ENCODE peak calls at places on chromosome 20, in seven cellular contexts. A, N, Z, R, D, G and F are unnamed samples. For H3K36me3, the result is how much of the 10 kb centered on the place peaks cover.

GRCh38 chr20:52240802-52241201 is 49.2 kb upstream of the ZFP64 start:
- DNase-seq in D (no peak), A (no peak), Z (no peak), N (no peak), R (no peak), G (no peak), F (no peak)

GRCh38 chr20:30815577-30816181 is 441.8 kb upstream of the DEFB115 start:
- DNase-seq in N (no peak), R (no peak), A (no peak), D (no peak), G (no peak), Z (no peak), F (no peak)

GRCh38 chr20:41483553-41483930 is 116.9 kb upstream of the EMILIN3 start:
- DNase-seq in R (no peak), Z (no peak), G (no peak), N (no peak), D (no peak), A (no peak), F (no peak)

GRCh38 chr20:26276811-26277210 is 580.2 kb upstream of the ZNF337 start:
- DNase-seq in G (no peak), N (no peak), R (no peak), Z (no peak), D (peak), A (no peak), F (no peak)

GRCh38 chr20:20956586-20956985 is 149.6 kb downstream of the LINC00237 start:
- DNase-seq in Z (no peak), D (no peak), N (no peak), A (no peak), G (no peak), R (no peak), F (no peak)

GRCh38 chr20:16518068-16518783 is 55.0 kb downstream of the KIF16B start:
- DNase-seq in N (peak), G (no peak), R (peak), Z (no peak), D (peak), A (peak), F (no peak)

GRCh38 chr20:54172532-54172855 is 1.3 kb downstream of the CYP24A1 start:
- DNase-seq in D (no peak), Z (no peak), G (no peak), A (no peak), R (no peak), N (no peak), F (no peak)

GRCh38 chr20:41005361-41005729 is 23.3 kb upstream of the TOP1 start:
- DNase-seq in Z (peak), N (peak), G (no peak), R (peak), A (no peak), D (no peak), F (no peak)

GRCh38 chr20:57501461-57502330 is 23.2 kb downstream of the CTCFL start:
- DNase-seq in R (no peak), Z (no peak), N (no peak), D (peak), G (no peak), A (no peak), F (no peak)

GRCh38 chr20:8150591-8150990 is 18.5 kb downstream of the PLCB1 start:
- DNase-seq in D (no peak), Z (no peak), A (no peak), R (no peak), G (no peak), N (no peak), F (no peak)

GRCh38 chr20:10519361-10520048 is 84.4 kb downstream of the SLX4IP start:
- DNase-seq in G (no peak), Z (no peak), A (no peak), R (no peak), D (no peak), N (no peak), F (no peak)

GRCh38 chr20:49568491-49569151 is 684 bp upstream of the PTGIS start:
- DNase-seq in G (no peak), D (peak), Z (peak), N (no peak), A (no peak), R (peak), F (no peak)

GRCh38 chr20:3927486-3928291 is 38.5 kb downstream of the PANK2 start:
- DNase-seq in A (no peak), Z (no peak), R (no peak), G (no peak), D (peak), N (no peak), F (no peak)

GRCh38 chr20:53827996-53828672 is 234.5 kb upstream of the ZNF217 start:
- DNase-seq in Z (peak), G (no peak), D (no peak), N (peak), R (no peak), A (peak), F (no peak)

GRCh38 chr20:48064929-48065328 is 279.6 kb upstream of the SULF2 start:
- DNase-seq in D (no peak), G (no peak), Z (no peak), R (no peak), N (no peak), A (no peak), F (no peak)

GRCh38 chr20:51628533-51629398 is 86.2 kb upstream of the NFATC2 start:
- DNase-seq in G (no peak), A (no peak), D (no peak), N (no peak), Z (peak), R (no peak), F (no peak)

GRCh38 chr20:17570347-17571152 is 675 bp downstream of the DSTN start:
- DNase-seq in A (no peak), R (peak), G (peak), N (peak), D (peak), Z (peak), F (no peak)

GRCh38 chr20:17916365-17916996 is 52.1 kb downstream of the SNX5 start:
- DNase-seq in R (no peak), Z (no peak), A (no peak), N (no peak), G (no peak), D (no peak), F (no peak)

GRCh38 chr20:32731882-32732266 is 11.4 kb downstream of the COMMD7 start:
- DNase-seq in G (no peak), D (no peak), R (no peak), A (no peak), Z (no peak), N (no peak), F (no peak)

GRCh38 chr20:32727663-32728062 is 15.6 kb downstream of the COMMD7 start:
- DNase-seq in D (no peak), G (no peak), A (no peak), Z (no peak), N (no peak), R (no peak), F (no peak)
- H3K4me3 ChIP-seq in D (no peak), G (no peak), A (no peak), Z (no peak), N (no peak), R (no peak), F (no peak)

GRCh38 chr20:34472246-34472925 is 43.8 kb upstream of the DYNLRB1 start:
- DNase-seq in D (no peak), R (no peak), A (no peak), G (no peak), Z (no peak), N (peak), F (no peak)

GRCh38 chr20:34479627-34480026 is 36.6 kb upstream of the DYNLRB1 start:
- DNase-seq in D (no peak), A (no peak), G (no peak), Z (no peak), R (no peak), N (no peak), F (no peak)

GRCh38 chr20:34473262-34473883 is 42.8 kb upstream of the DYNLRB1 start:
- DNase-seq in Z (peak), D (peak), N (peak), A (no peak), R (no peak), G (no peak), F (peak)

GRCh38 chr20:34475979-34476736 is 40.1 kb upstream of the DYNLRB1 start:
- DNase-seq in Z (peak), N (no peak), D (peak), G (peak), R (peak), A (no peak), F (peak)
- TF ChIP-seq CTCF in Z (peak), N (no peak), D (peak), G (peak), R (peak), A (no peak), F (peak)

DNA sequence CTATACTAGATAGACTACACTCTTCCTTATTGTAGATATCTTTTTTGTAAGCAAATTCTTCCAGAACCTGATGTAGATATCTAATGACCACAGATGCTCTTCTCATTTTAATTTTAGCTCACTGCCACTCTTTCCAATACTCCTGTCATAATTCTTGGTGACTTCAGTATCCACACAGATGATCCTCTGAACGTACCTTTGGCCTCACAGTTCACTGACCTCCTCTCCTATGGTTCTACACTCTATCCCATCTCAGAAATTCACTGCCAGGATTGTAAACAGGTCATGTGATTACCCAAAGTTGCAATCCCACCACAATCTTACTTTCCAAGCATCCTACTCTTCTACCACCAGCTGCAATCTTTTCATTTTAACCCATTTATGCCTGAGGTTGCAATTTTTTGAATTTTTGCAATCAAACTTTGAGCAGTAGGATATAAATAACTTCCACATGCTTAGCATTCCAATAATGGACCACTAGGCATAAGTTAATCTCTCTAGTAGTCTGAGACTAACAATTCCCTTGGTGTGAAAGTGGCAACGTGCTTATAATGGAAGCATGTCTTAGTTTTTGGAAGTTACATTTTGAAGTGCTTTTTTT is 31.2 kb downstream of the ESF1 start:
- DNase-seq in Z (no peak), D (no peak), G (no peak), R (no peak), N (no peak), A (no peak), F (no peak)
- H3K36me3 ChIP-seq in Z (under half), D (half or more), G (under half), R (under half), N (under half), A (under half), F (under half)

DNA sequence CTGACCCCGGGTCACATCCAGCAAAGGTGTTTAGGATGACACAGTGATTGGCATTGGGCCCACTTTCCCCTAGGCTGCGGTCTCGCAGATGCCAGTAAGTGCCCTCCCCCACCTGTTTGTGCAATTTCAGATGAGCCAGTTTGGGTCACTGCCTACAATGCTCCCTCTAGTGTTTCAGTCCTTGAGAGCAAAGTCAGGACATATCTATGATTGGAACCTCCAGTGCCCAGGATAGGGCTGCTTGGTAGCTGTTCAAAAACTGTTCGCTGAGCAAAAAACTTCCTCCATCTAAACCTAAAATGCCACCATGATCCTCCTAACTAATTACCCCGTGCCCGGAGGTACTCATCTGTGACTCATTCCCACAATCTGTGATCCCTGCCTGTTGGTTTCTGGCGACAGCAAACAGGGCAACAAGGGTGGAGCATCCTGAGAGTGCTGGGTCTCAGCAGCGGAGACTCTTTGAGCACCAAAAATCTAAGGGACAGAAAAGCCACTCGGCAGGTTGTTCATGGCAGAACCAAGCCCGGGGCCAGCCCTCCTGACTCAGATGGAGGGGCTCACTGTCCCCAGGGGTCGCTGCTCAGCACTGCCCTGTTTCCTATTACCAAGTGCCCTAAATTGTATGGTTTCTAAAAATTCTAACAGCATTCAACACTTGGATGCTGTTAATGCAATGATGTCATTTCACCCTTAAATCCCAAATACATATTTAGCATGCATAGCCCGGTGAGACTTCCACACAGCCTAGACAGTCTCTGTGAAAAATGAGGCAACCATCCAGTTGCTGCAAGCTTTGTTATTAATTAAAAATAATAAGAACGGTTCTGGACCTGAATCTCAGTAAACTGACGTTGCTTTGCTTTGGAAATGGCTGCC is 5.0 kb downstream of the VSX1 start:
- DNase-seq in N (peak), G (peak), D (peak), R (peak), Z (peak), A (peak), F (no peak)
- H3K4me3 ChIP-seq in N (no peak), G (peak), D (no peak), R (peak), Z (no peak), A (no peak), F (peak)

DNA sequence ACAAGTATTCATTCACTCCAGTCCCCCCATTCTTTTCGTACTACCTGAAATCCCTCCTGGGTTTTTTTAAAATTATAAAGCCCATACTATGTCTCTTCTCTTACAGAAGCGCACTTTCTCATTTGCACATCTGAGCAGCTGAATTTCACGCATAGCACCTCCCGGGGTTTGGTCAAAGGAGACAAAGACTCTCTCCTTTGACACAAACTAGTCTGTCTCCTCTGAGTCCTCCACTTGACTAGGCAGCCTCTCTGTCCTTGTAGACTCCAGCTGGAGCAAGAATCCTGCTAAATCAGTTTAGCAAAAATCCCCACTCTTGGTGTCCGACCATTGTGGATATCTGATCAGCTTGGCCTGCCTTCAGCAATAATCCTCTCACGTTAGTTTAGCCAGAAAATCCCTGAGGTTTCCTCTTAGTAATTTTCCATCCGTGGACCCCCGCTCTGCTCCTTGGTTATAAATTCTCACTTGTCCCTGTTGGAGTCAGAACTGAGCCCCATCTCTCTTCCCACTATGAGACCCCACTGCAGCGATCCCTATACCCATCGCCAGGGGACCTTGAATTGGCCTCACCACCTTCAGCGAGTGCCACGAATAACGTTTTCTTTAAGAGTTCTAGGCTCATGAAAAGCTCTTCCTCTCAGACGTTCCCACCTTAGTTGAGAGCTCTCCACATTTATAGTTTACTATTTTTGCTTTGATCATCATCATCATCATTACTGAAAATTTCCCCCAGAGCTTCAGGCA is 29.0 kb downstream of the PDYN start:
- DNase-seq in G (no peak), Z (no peak), D (peak), N (no peak), A (no peak), R (no peak), F (no peak)
- TF ChIP-seq CTCF in G (no peak), Z (no peak), D (peak), N (no peak), A (no peak), R (no peak), F (no peak)

GRCh38 chr20:32231245-32231644 is 23.6 kb downstream of the POFUT1 start:
- DNase-seq in R (no peak), Z (no peak), G (no peak), D (no peak), A (no peak), N (no peak), F (no peak)

GRCh38 chr20:32234135-32234808 is 26.6 kb downstream of the POFUT1 start:
- DNase-seq in N (no peak), Z (no peak), G (no peak), D (no peak), R (no peak), A (no peak), F (no peak)

GRCh38 chr20:32230707-32231106 is 23.0 kb downstream of the POFUT1 start:
- DNase-seq in Z (no peak), A (no peak), N (no peak), R (no peak), D (no peak), G (no peak), F (no peak)

GRCh38 chr20:32232487-32232886 is 24.8 kb downstream of the POFUT1 start:
- DNase-seq in G (no peak), N (no peak), R (no peak), D (no peak), A (no peak), Z (no peak), F (no peak)

GRCh38 chr20:32231847-32232246 is 24.2 kb downstream of the POFUT1 start:
- DNase-seq in Z (no peak), G (no peak), N (no peak), R (no peak), D (no peak), A (no peak), F (no peak)
- H3K36me3 ChIP-seq in Z (under half), G (under half), N (under half), R (under half), D (half or more), A (under half), F (under half)

GRCh38 chr20:23047738-23048214 is 1.7 kb downstream of the THBD start:
- DNase-seq in A (no peak), G (no peak), Z (no peak), R (peak), D (peak), N (no peak), F (peak)

GRCh38 chr20:23047001-23047737 is 2.3 kb downstream of the THBD start:
- DNase-seq in N (no peak), Z (no peak), D (no peak), A (no peak), G (no peak), R (no peak), F (no peak)

GRCh38 chr20:23048283-23049200 is 930 bp downstream of the THBD start:
- DNase-seq in Z (peak), A (no peak), N (no peak), D (peak), R (peak), G (no peak), F (peak)

GRCh38 chr20:23049201-23049932 is at the start of gene THBD:
- DNase-seq in N (no peak), G (no peak), A (no peak), R (peak), Z (peak), D (peak), F (peak)

DNA sequence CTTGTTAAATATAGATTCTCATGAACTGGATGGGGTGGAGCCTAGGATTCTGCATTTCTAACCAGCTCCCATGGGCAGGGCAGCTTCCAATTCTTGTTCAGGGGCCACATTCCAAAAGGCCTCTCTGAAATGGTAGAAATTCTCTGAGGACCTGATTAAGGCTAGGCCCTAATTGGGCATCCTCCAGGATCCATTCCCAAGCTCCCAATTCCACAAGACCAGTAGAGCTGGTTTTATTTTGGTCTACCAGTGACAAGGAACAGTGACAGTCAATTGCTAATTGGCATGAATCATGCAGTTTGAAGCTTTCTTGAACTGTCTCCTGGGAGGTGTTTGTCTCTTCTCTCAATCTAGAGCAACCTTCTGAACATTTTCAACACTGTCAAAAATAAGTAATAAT is 3.0 kb downstream of the THBD start:
- DNase-seq in D (no peak), G (no peak), Z (no peak), R (no peak), N (no peak), A (no peak), F (no peak)
- H3K4me3 ChIP-seq in D (no peak), G (peak), Z (no peak), R (peak), N (no peak), A (no peak), F (no peak)

DNA sequence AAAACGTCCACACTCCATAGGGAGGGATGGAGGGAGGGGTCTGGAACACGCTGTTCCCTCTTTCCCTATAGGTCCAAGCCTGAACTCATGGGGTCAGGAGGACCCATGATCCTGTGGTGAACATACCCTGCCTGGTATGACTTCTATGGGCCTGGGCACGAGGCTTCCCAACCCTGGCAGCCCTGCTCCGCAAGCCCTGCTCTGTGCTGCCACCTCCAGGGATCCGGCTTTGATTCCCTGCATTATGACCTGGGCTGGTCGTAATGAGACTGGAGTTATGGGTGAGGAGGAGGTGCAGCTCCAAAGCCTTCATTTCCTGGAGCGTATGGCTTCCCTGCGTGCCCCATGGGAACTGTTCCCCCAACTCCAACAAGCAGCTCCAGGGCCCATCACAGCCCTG is 54.9 kb downstream of the CDH22 start:
- DNase-seq in N (peak), Z (no peak), A (no peak), D (peak), R (peak), G (no peak), F (no peak)
- TF ChIP-seq CTCF in N (peak), Z (no peak), A (peak), D (peak), R (no peak), G (no peak), F (no peak)